ENCODE peak calls at places on chromosome 2, in nine cellular contexts. L is skeletal muscle cell; X is IMR-90; N is brain microvascular endothelial cell; W is CD4-positive, alpha-beta memory T cell; F is SK-N-SH; D is uterus; U is fibroblast of lung; V is foreskin fibroblast. Y is an unnamed sample.

GRCh38 chr2:216082388-216082733 is 642 bp downstream of the TMEM169 start:
- DNase-seq in U (no peak), V (no peak), F (peak), N (no peak), D (no peak), X (no peak), L (no peak), W (no peak), Y (no peak)

GRCh38 chr2:142306126-142306525 is 175.3 kb upstream of the LRP1B start:
- DNase-seq in V (no peak), L (no peak), F (no peak), D (no peak), W (no peak), N (no peak), X (no peak), U (no peak), Y (no peak)

GRCh38 chr2:44596537-44597320 is 235.0 kb downstream of the CAMKMT start:
- DNase-seq in W (no peak), U (no peak), N (no peak), D (no peak), X (no peak), V (no peak), L (peak), F (no peak), Y (no peak)

GRCh38 chr2:88746929-88747490 is 55.5 kb downstream of the RPIA start:
- DNase-seq in U (no peak), V (no peak), X (no peak), W (no peak), F (no peak), N (no peak), D (no peak), L (no peak), Y (no peak)

GRCh38 chr2:241774419-241775222 is 2.0 kb upstream of the GAL3ST2 start:
- DNase-seq in F (peak), V (peak), W (no peak), X (peak), D (no peak), N (peak), L (peak), U (peak), Y (peak)

GRCh38 chr2:105329197-105329554 is 359 bp downstream of the TGFBRAP1 start:
- DNase-seq in L (no peak), V (no peak), D (no peak), N (no peak), U (no peak), F (no peak), X (no peak), W (no peak), Y (no peak)

GRCh38 chr2:52956115-52956514 is 811.5 kb upstream of the CHAC2 start:
- DNase-seq in L (no peak), D (no peak), F (no peak), W (no peak), V (no peak), U (no peak), X (no peak), N (no peak), Y (no peak)

GRCh38 chr2:239519081-239519920 is 118.5 kb upstream of the HDAC4 start:
- DNase-seq in L (no peak), V (no peak), D (no peak), U (no peak), W (no peak), X (no peak), N (no peak), F (peak), Y (no peak)

GRCh38 chr2:48328972-48329723 is 200.8 kb upstream of the STON1 start:
- DNase-seq in D (no peak), W (no peak), L (no peak), X (no peak), F (peak), N (no peak), V (no peak), U (no peak), Y (no peak)

GRCh38 chr2:197209742-197210408 is 100.7 kb downstream of the ANKRD44 start:
- DNase-seq in W (no peak), D (no peak), V (no peak), N (no peak), F (no peak), U (no peak), L (no peak), X (no peak), Y (no peak)

GRCh38 chr2:144523606-144524131 is 3.8 kb upstream of the ZEB2 start:
- DNase-seq in N (peak), U (peak), V (no peak), W (no peak), L (no peak), F (peak), D (no peak), X (no peak), Y (no peak)

GRCh38 chr2:85445316-85446295 is 27.1 kb downstream of the SH2D6 start:
- DNase-seq in L (no peak), D (peak), N (no peak), V (peak), F (peak), U (peak), W (no peak), X (peak), Y (no peak)

GRCh38 chr2:152200562-152201465 is 25.3 kb upstream of the STAM2 start:
- DNase-seq in N (peak), F (peak), U (peak), D (peak), X (peak), L (peak), V (peak), W (no peak), Y (peak)

GRCh38 chr2:226669249-226669648 is 130.4 kb downstream of the IRS1 start:
- DNase-seq in L (no peak), X (no peak), U (no peak), W (no peak), F (no peak), D (no peak), N (no peak), V (no peak), Y (no peak)

GRCh38 chr2:120494446-120494845 is 148.5 kb downstream of the INHBB start:
- DNase-seq in L (no peak), X (no peak), D (no peak), N (no peak), U (no peak), F (no peak), V (peak), W (no peak), Y (no peak)

GRCh38 chr2:187263675-187264580 is 184.1 kb downstream of the CALCRL start:
- DNase-seq in N (no peak), D (no peak), W (no peak), X (no peak), L (no peak), V (no peak), F (no peak), U (no peak), Y (no peak)

GRCh38 chr2:156562136-156562535 is 126.0 kb downstream of the GPD2 start:
- DNase-seq in D (no peak), N (no peak), W (no peak), V (no peak), U (no peak), X (no peak), L (no peak), F (no peak), Y (no peak)

GRCh38 chr2:95207111-95207961 is at the start of gene ZNF892:
- DNase-seq in U (peak), N (peak), D (peak), F (peak), X (peak), L (peak), V (peak), W (peak), Y (peak)

GRCh38 chr2:224927671-224928173 is 114.5 kb downstream of the DOCK10 start:
- DNase-seq in F (no peak), W (peak), U (peak), V (no peak), X (peak), N (peak), D (no peak), L (no peak), Y (no peak)

GRCh38 chr2:127404466-127405251 is 13.6 kb upstream of the PROC start:
- DNase-seq in W (no peak), D (no peak), V (no peak), X (no peak), U (no peak), L (no peak), F (no peak), N (no peak), Y (no peak)

GRCh38 chr2:45712538-45712937 is 61.1 kb downstream of the PRKCE start:
- DNase-seq in F (no peak), D (no peak), V (no peak), N (no peak), U (no peak), L (no peak), W (no peak), X (no peak), Y (no peak)

GRCh38 chr2:234823877-234824376 is 127.9 kb upstream of the SH3BP4 start:
- DNase-seq in X (peak), D (peak), F (no peak), W (no peak), N (peak), U (peak), L (peak), V (peak), Y (peak)

GRCh38 chr2:11357428-11357972 is 13.1 kb upstream of the ROCK2 start:
- DNase-seq in L (no peak), X (no peak), U (peak), F (no peak), D (no peak), N (no peak), V (peak), W (no peak), Y (no peak)

GRCh38 chr2:158806941-158807340 is 11.8 kb downstream of the DAPL1 start:
- DNase-seq in L (no peak), U (no peak), D (peak), F (no peak), N (no peak), W (no peak), X (no peak), V (no peak), Y (peak)

GRCh38 chr2:182559623-182560022 is 132.8 kb upstream of the PDE1A start:
- DNase-seq in F (no peak), L (no peak), D (no peak), U (peak), W (no peak), N (no peak), V (peak), X (peak), Y (no peak)

GRCh38 chr2:224987733-224988132 is 54.5 kb downstream of the DOCK10 start:
- DNase-seq in N (no peak), U (no peak), V (no peak), L (no peak), W (no peak), X (peak), F (no peak), D (no peak), Y (no peak)

GRCh38 chr2:189657867-189658266 is 3.4 kb upstream of the ASNSD1 start:
- DNase-seq in D (no peak), U (no peak), L (no peak), N (peak), X (peak), W (peak), V (no peak), F (no peak), Y (no peak)

GRCh38 chr2:15725788-15726112 is 134.1 kb downstream of the DDX1 start:
- DNase-seq in V (no peak), U (no peak), D (no peak), N (no peak), L (no peak), F (no peak), X (no peak), W (no peak), Y (no peak)

GRCh38 chr2:179266271-179266670 is 1.6 kb upstream of the SESTD1 start:
- DNase-seq in U (no peak), F (no peak), N (no peak), V (no peak), L (no peak), D (no peak), X (no peak), W (no peak), Y (no peak)

GRCh38 chr2:135994281-135994680 is 8.9 kb upstream of the DARS1 start:
- DNase-seq in U (no peak), X (no peak), V (no peak), F (no peak), D (no peak), L (no peak), W (no peak), N (no peak), Y (no peak)

GRCh38 chr2:26735883-26736588 is 28.0 kb upstream of the SLC35F6 start:
- DNase-seq in X (no peak), N (no peak), L (no peak), W (no peak), D (no peak), F (peak), U (no peak), V (no peak), Y (no peak)

GRCh38 chr2:134232461-134232860 is 21.4 kb upstream of the MGAT5 start:
- DNase-seq in L (no peak), W (peak), D (no peak), X (no peak), N (no peak), U (no peak), F (no peak), V (no peak), Y (no peak)

GRCh38 chr2:26640331-26640745 is 828 bp downstream of the CIB4 start:
- DNase-seq in F (peak), U (peak), V (peak), L (peak), W (no peak), D (peak), N (peak), X (peak), Y (peak)

GRCh38 chr2:210517169-210517693 is 39.2 kb upstream of the CPS1 start:
- DNase-seq in L (no peak), X (no peak), D (no peak), V (no peak), U (no peak), W (no peak), F (no peak), N (no peak), Y (no peak)

GRCh38 chr2:8357738-8358137 is 324.1 kb upstream of the ID2 start:
- DNase-seq in N (no peak), V (no peak), U (no peak), F (no peak), X (no peak), D (no peak), W (no peak), L (no peak), Y (no peak)

GRCh38 chr2:25145803-25146202 is 22.6 kb downstream of the POMC start:
- DNase-seq in L (no peak), N (no peak), D (no peak), X (no peak), U (no peak), W (no peak), F (no peak), V (no peak), Y (no peak)

GRCh38 chr2:197286805-197287595 is 23.6 kb downstream of the ANKRD44 start:
- DNase-seq in W (peak), N (peak), X (peak), D (peak), U (peak), V (peak), L (peak), F (no peak), Y (peak)

GRCh38 chr2:106159867-106160785 is 34.0 kb downstream of the UXS1 start:
- DNase-seq in F (no peak), V (no peak), W (peak), D (no peak), L (no peak), X (no peak), U (no peak), N (no peak), Y (no peak)

GRCh38 chr2:12712871-12713270 is 3.9 kb upstream of the TRIB2 start:
- DNase-seq in U (peak), X (peak), D (no peak), W (no peak), N (peak), V (no peak), F (no peak), L (peak), Y (no peak)

GRCh38 chr2:19050354-19050753 is 308.1 kb downstream of the OSR1 start:
- DNase-seq in F (no peak), V (no peak), N (no peak), X (no peak), U (no peak), L (no peak), D (no peak), W (no peak), Y (no peak)
- H3K4me3 ChIP-seq in F (no peak), V (no peak), N (no peak), X (no peak), U (no peak), L (no peak), D (no peak), W (no peak), Y (no peak)

GRCh38 chr2:174051039-174051438 is 85.9 kb upstream of the SP3 start:
- DNase-seq in X (no peak), L (no peak), F (no peak), N (no peak), V (no peak), W (no peak), U (no peak), D (no peak), Y (no peak)

GRCh38 chr2:174053285-174053684 is 88.1 kb upstream of the SP3 start:
- DNase-seq in V (no peak), W (no peak), D (no peak), L (no peak), F (no peak), U (no peak), N (no peak), X (no peak), Y (no peak)

GRCh38 chr2:174052639-174052976 is 87.4 kb upstream of the SP3 start:
- DNase-seq in U (no peak), N (no peak), X (no peak), F (no peak), W (no peak), D (no peak), V (no peak), L (no peak), Y (no peak)

GRCh38 chr2:174051741-174052638 is 86.8 kb upstream of the SP3 start:
- DNase-seq in N (peak), F (peak), L (no peak), W (no peak), V (peak), X (peak), U (peak), D (no peak), Y (peak)

DNA sequence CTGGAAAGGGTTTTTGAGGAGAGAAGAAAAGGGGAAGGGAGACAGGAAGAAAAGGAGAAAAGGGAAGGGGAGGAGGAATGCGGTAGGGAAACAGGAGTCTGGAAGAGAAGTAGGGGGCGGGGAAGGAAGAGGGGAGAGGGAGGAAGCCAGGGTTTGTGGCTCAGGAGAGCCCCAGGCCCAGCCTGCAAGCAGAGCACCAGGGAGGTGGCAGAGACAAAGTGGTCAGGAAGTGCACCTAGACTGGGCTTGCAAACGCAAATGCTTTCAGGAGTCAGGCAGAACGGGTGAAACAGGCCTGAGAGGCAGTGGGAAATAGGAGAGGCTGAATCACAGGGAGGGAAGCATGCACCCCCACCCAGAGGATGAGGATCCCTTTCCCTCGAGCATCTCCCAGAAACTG is 88.6 kb upstream of the SP3 start:
- DNase-seq in W (no peak), L (no peak), X (peak), V (no peak), N (no peak), U (no peak), F (no peak), D (no peak), Y (no peak)
- H3K4me3 ChIP-seq in W (no peak), L (no peak), X (no peak), V (no peak), N (no peak), U (no peak), F (no peak), D (no peak), Y (no peak)

DNA sequence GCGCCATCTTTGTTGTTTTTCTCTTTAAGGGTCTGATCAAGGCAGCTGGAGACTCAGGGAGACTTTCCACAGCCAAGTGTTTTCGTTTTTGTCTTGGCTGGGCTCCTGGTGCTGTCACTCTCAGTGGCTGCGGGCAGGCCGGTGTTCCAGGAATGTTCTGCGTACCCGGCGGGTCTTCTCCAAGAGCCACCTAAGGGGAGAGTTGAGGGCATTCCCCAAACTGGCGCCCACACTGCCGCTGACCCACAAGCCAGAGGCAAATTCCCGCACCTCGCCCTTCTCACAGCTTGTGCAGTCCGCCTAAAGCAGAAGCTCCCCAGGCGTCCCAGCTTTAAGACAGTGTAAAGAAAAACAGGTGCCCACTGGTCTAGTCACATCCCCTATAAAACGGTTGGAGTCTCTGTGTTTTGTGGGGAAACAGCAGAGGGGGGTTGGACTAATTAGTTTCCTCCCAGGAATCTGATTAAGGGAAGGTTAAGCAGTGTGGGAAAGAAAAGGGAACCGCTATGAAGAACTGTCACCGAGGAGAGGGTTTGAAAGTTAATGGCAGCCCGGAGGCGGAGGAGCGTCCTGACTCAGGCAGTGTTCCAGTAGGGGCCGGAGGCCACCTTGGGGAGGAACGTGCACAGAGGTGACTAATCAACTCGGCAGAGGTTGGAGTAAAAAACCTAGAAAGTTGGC is 224.5 kb downstream of the SLC4A3 start:
- DNase-seq in V (peak), N (no peak), U (no peak), L (no peak), D (peak), W (no peak), F (no peak), X (peak), Y (no peak)
- H3K4me3 ChIP-seq in V (peak), N (peak), U (no peak), L (no peak), D (peak), W (no peak), F (peak), X (peak), Y (peak)

GRCh38 chr2:233202531-233202944 is 48.9 kb upstream of the ATG16L1 start:
- DNase-seq in D (no peak), F (no peak), V (no peak), X (no peak), L (no peak), U (no peak), N (no peak), W (no peak), Y (no peak)
- H3K4me3 ChIP-seq in D (no peak), F (no peak), V (no peak), X (no peak), L (no peak), U (no peak), N (no peak), W (no peak), Y (no peak)

DNA sequence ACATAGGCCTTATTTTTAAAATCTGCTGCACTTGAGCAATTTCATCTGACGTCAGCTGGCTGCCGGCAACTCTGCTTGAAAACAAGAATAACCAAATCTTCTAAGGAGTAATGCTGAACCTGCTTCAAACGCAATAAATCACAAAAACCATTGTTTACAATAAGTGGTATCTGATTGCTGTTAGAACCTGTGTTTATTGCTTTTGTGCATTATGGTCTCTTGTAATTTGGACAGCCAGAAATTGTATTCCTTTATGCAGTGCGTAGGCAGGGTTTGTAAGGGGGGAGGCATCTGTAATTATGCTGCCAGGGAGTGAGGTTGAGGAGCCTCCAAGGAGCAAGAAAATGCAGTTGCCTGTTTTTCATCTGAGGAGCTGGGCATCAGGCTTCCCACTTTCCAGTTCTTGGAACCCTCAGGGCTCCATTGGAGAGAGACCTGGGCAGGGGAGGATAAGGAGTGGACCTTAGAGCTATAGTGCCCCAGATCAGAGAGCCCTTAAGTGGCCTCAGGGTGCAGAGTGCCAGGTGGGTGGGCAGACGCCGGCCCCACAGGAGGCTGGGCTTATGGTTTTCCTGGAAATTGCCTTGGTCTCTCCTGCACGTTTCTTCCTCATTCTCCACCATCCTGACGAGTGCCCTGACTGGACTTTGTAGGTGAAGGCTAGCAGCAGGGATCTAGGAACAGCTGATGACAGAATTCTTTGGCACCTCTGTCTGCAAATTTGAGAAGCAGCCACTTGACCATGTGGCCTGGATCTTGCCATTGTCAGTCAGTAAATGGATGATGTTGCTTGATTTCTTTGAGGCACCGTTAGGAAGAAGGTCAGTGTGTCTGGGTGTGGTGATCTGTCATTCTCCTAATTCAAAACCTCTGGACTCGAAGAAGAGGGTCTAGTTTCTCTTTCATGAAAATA is 129.2 kb downstream of the KLHL29 start:
- DNase-seq in F (no peak), N (no peak), X (no peak), D (peak), W (no peak), V (no peak), L (no peak), U (no peak), Y (no peak)
- H3K4me3 ChIP-seq in F (no peak), N (no peak), X (no peak), D (peak), W (no peak), V (no peak), L (no peak), U (no peak), Y (no peak)